ENCODE peak calls at places on chromosomes 6 and 20, in five cellular contexts. B is cardiac muscle cell; O is stomach; Q is CD8-positive, alpha-beta memory T cell; K is ovary. L is an unnamed sample.

GRCh38 chr6:34146801-34147592 is 1.1 kb upstream of the GRM4 start:
- DNase-seq in O (no peak), Q (no peak), K (no peak), B (no peak), L (no peak)

GRCh38 chr6:4466260-4466659 is 309.9 kb upstream of the CDYL start:
- DNase-seq in B (no peak), Q (no peak), O (peak; percentile 58), K (no peak), L (no peak)

GRCh38 chr6:11782524-11782923 is 3.9 kb upstream of the ADTRP start:
- DNase-seq in K (no peak), O (no peak), Q (no peak), B (no peak), L (no peak)

GRCh38 chr6:144955853-144956252 is 670.7 kb downstream of the UTRN start:
- DNase-seq in K (no peak), Q (no peak), O (no peak), B (no peak), L (no peak)

GRCh38 chr6:6603317-6603716 is 14.8 kb downstream of the LY86 start:
- DNase-seq in O (no peak), K (no peak), Q (no peak), B (no peak), L (no peak)

GRCh38 chr6:119323478-119323877 is 26.1 kb downstream of the MAN1A1 start:
- DNase-seq in B (no peak), Q (no peak), K (no peak), O (no peak), L (no peak)

GRCh38 chr6:126143650-126144260 is 157.4 kb downstream of the TRMT11 start:
- DNase-seq in B (no peak), O (no peak), Q (no peak), K (no peak), L (no peak)

GRCh38 chr6:52000064-52000463 is 87.3 kb downstream of the PKHD1 start:
- DNase-seq in K (no peak), B (no peak), O (no peak), Q (no peak), L (no peak)

GRCh38 chr20:54860716-54861115 is 385.3 kb downstream of the DOK5 start:
- DNase-seq in O (no peak), K (no peak), B (no peak), Q (no peak), L (no peak)

GRCh38 chr6:25050356-25050755 is 114.6 kb upstream of the RIPOR2 start:
- DNase-seq in B (no peak), Q (peak; percentile 29), K (no peak), O (no peak), L (no peak)

GRCh38 chr20:34951652-34952051 is 4.0 kb downstream of the GSS start:
- DNase-seq in K (no peak), Q (no peak), B (no peak), O (no peak), L (no peak)

GRCh38 chr20:46144626-46145025 is 26.5 kb downstream of the CD40 start:
- DNase-seq in K (no peak), Q (no peak), B (no peak), O (no peak), L (no peak)

GRCh38 chr6:170110201-170111140 is 180.4 kb downstream of the DLL1 start:
- DNase-seq in Q (no peak), K (peak; percentile 34), B (no peak), O (peak; percentile 24), L (peak; percentile 78)

GRCh38 chr6:170108890-170109587 is 181.8 kb downstream of the DLL1 start:
- DNase-seq in B (no peak), K (no peak), O (peak; percentile 16), Q (no peak), L (no peak)

GRCh38 chr6:170108456-170108855 is 182.4 kb downstream of the DLL1 start:
- DNase-seq in Q (no peak), K (peak; percentile 20), B (no peak), O (peak; percentile 17), L (no peak)

GRCh38 chr6:170106906-170107525 is 183.9 kb downstream of the DLL1 start:
- DNase-seq in B (no peak), Q (no peak), O (peak; percentile 16), K (peak; percentile 12), L (peak; percentile 70)

GRCh38 chr6:170107606-170108222 is 183.2 kb downstream of the DLL1 start:
- DNase-seq in K (no peak), Q (no peak), B (no peak), O (peak; percentile 15), L (peak; percentile 18)
- H3K9me3 ChIP-seq in K (no peaks in the 10 kb centered on the region), Q (no peaks in the 10 kb centered on the region), B (no peaks in the 10 kb centered on the region), O (no peaks in the 10 kb centered on the region), L (no peaks in the 10 kb centered on the region)

DNA sequence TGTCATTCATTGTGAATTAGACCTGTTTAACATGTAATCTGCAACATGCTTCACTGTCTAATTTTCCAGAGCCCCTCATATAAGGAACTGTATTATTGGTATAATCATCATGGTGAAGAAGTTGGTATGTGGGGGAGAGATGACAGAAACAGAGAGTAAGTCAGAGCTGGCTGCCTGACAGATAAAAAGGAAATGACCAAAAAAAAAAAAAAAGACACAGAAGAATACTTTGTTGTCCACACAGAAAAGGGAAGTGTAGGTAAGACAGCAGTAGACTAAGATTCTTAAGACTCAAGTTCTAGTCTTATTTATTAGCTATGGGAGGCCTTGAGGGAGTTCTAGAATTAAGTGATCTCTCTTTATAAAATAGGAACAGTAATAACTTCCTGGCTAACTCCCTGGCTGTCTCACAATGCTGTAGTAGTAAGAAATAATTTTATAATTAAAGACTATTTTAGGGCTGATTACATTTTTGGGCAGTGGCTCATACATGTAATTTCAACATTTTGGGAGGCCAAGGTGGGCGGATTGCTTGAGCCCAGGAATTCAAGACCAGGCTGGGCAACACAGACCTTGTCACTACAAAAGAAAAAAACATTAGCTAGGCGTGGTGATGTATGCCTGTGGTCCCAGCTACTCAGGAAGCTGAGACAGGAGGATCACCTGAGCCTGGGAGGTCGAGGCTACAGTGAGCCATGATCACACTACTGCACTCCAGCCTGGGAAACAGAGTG is 102.5 kb downstream of the PRL start:
- DNase-seq in O (no peak), Q (no peak), K (no peak), B (no peak), L (no peak)
- H3K9me3 ChIP-seq in O (no peaks in the 10 kb centered on the region), Q (no peaks in the 10 kb centered on the region), K (no peaks in the 10 kb centered on the region), B (no peaks in the 10 kb centered on the region), L (no peaks in the 10 kb centered on the region)

DNA sequence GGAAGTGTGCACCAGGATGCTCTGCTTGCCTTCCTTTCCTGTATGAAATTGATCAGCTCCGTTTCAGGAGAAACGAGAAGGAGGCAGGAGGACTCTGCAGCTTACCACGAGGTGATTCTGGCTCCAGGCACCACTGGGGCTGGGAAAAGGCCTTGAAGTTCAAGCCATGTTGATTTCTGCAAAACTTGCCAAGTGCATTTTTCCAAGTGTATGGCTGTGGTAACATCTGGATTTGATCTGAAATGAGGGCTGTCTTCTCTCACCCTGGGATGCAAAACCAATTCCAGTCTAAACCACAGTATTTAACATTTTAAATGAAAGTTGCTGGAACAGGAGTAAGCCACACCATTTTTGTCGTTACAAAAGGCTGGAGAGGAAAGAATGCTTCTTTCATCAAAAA is 36.1 kb upstream of the FAM210B start:
- DNase-seq in O (no peak), K (no peak), Q (no peak), B (no peak), L (no peak)
- H3K9me3 ChIP-seq in O (no peaks in the 10 kb centered on the region), K (no peaks in the 10 kb centered on the region), Q (no peaks in the 10 kb centered on the region), B (no peaks in the 10 kb centered on the region), L (no peaks in the 10 kb centered on the region)

GRCh38 chr6:122495612-122496011 is 24.0 kb upstream of the SERINC1 start:
- DNase-seq in Q (no peak), O (no peak), B (no peak), K (no peak), L (no peak)
- H3K9me3 ChIP-seq in Q (peaks cover 14% of the 10 kb centered on the region), O (peaks cover 21% of the 10 kb centered on the region), B (no peaks in the 10 kb centered on the region), K (no peaks in the 10 kb centered on the region), L (peaks cover 3% of the 10 kb centered on the region)

GRCh38 chr6:164258421-164258820 is 843.9 kb downstream of the QKI start:
- DNase-seq in B (no peak), Q (no peak), O (no peak), K (no peak), L (no peak)

GRCh38 chr6:164266851-164267250 is 852.3 kb downstream of the QKI start:
- DNase-seq in B (no peak), K (no peak), O (no peak), Q (no peak), L (no peak)

DNA sequence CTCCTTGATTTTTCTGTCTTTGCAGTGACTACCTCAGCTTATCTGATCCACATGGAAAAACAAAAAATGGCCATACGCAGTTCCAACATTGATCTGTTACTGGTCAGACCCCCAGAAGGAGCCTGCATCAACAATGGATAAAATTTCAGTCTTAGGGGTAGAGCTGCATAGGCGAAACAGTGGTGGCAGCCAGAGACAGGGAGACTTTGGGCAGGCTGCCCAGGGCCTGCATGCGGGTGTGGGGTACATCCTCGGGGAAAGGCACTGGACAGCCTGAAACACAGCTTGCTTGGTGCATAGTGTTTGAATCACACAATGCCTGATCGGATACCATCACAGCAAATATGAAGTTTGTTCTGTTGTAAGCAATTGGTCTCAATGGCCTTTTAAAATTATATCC is 847.8 kb downstream of the QKI start:
- DNase-seq in O (no peak), K (no peak), B (no peak), Q (no peak), L (no peak)
- H3K9me3 ChIP-seq in O (no peaks in the 10 kb centered on the region), K (no peaks in the 10 kb centered on the region), B (no peaks in the 10 kb centered on the region), Q (no peaks in the 10 kb centered on the region), L (no peaks in the 10 kb centered on the region)